ENCODE peak calls at places on chromosomes 1 and 21, in ten cellular contexts. O, R, B, D, Q, I, M, L, W and S are unnamed samples. For H3K27me3, the result is how much of the 10 kb centered on the place peaks cover.

GRCh38 chr1:221840511-221841243 is 98.8 kb upstream of the DUSP10 start:
- DNase-seq in B (no peak), L (no peak), W (no peak), R (no peak), I (no peak), Q (peak), D (no peak), M (no peak), O (no peak), S (no peak)

GRCh38 chr1:47859092-47859743 is 138.0 kb downstream of the TRABD2B start:
- DNase-seq in R (no peak), B (no peak), W (no peak), I (no peak), M (no peak), D (no peak), Q (no peak), L (peak), O (no peak), S (peak)

GRCh38 chr1:91569411-91570104 is 68.9 kb downstream of the CDC7 start:
- DNase-seq in O (peak), M (peak), Q (peak), R (peak), B (no peak), W (peak), I (no peak), D (no peak), L (peak), S (peak)

GRCh38 chr1:155022927-155023236 is 10.7 kb downstream of the DCST2 start:
- DNase-seq in L (no peak), I (no peak), R (no peak), O (no peak), W (no peak), M (no peak), Q (no peak), B (no peak), D (no peak), S (peak)

GRCh38 chr1:235329139-235329808 is 904 bp downstream of the GGPS1 start:
- DNase-seq in W (no peak), L (peak), B (peak), O (peak), R (no peak), D (peak), M (no peak), I (peak), Q (no peak), S (peak)

GRCh38 chr1:161313554-161314200 is 504 bp upstream of the SDHC start:
- DNase-seq in B (no peak), L (no peak), I (no peak), Q (no peak), M (no peak), W (no peak), D (no peak), O (no peak), R (no peak), S (no peak)

GRCh38 chr1:151534662-151535278 is 5.3 kb upstream of the TUFT1 start:
- DNase-seq in W (no peak), L (peak), R (peak), I (peak), B (peak), D (peak), O (peak), Q (peak), M (peak), S (peak)

GRCh38 chr1:167219194-167219593 is 1.5 kb upstream of the POU2F1 start:
- DNase-seq in W (no peak), R (no peak), O (no peak), L (no peak), D (no peak), Q (no peak), I (no peak), B (no peak), M (no peak), S (no peak)

GRCh38 chr1:193019442-193020026 is 39.6 kb downstream of the UCHL5 start:
- DNase-seq in M (no peak), W (peak), Q (no peak), I (peak), B (peak), D (no peak), R (peak), O (peak), L (no peak), S (peak)

GRCh38 chr1:77288275-77288674 is 6.5 kb downstream of the AK5 start:
- DNase-seq in R (peak), B (no peak), L (no peak), I (no peak), Q (no peak), O (no peak), D (no peak), W (no peak), M (no peak), S (peak)

GRCh38 chr1:184359909-184360308 is 26.9 kb upstream of the C1orf21 start:
- DNase-seq in Q (no peak), W (no peak), R (no peak), O (no peak), M (no peak), B (no peak), I (no peak), D (no peak), L (no peak), S (no peak)

GRCh38 chr1:183195146-183195571 is 9.1 kb downstream of the LAMC2 start:
- DNase-seq in W (no peak), O (peak), D (no peak), I (no peak), Q (no peak), L (no peak), B (no peak), M (no peak), R (peak), S (peak)

GRCh38 chr1:228039504-228039903 is 32.7 kb downstream of the WNT3A start:
- DNase-seq in B (no peak), R (no peak), D (no peak), M (no peak), Q (no peak), O (no peak), W (no peak), I (no peak), L (no peak), S (no peak)

GRCh38 chr1:242011879-242012674 is 13.2 kb upstream of the MAP1LC3C start:
- DNase-seq in O (peak), B (no peak), L (no peak), Q (no peak), D (no peak), R (no peak), I (peak), W (no peak), M (no peak), S (no peak)

GRCh38 chr1:165629848-165630628 is 996 bp upstream of the MGST3 start:
- DNase-seq in Q (no peak), R (no peak), M (no peak), D (no peak), L (peak), B (no peak), I (peak), W (no peak), O (no peak), S (no peak)

GRCh38 chr1:220879509-220880366 is 495 bp downstream of the HLX start:
- DNase-seq in L (peak), W (no peak), R (peak), O (peak), I (peak), B (peak), M (peak), D (no peak), Q (peak), S (no peak)

GRCh38 chr1:154736840-154737239 is 128.9 kb upstream of the ADAR start:
- DNase-seq in R (no peak), W (peak), Q (no peak), B (no peak), L (no peak), O (peak), M (no peak), I (no peak), D (no peak), S (peak)

GRCh38 chr1:119670898-119671297 is 22.8 kb upstream of the ZNF697 start:
- DNase-seq in D (no peak), I (no peak), Q (no peak), L (no peak), O (no peak), W (no peak), M (no peak), R (no peak), B (no peak), S (no peak)

GRCh38 chr1:233629305-233629935 is 15.5 kb downstream of the KCNK1 start:
- DNase-seq in R (no peak), D (no peak), L (peak), O (no peak), B (no peak), M (no peak), Q (no peak), W (no peak), I (no peak), S (no peak)

GRCh38 chr1:233632436-233632835 is 18.5 kb downstream of the KCNK1 start:
- DNase-seq in R (no peak), I (no peak), D (no peak), L (no peak), O (no peak), Q (no peak), M (no peak), B (no peak), W (no peak), S (no peak)

GRCh38 chr1:233635765-233636502 is 22.0 kb downstream of the KCNK1 start:
- DNase-seq in R (no peak), Q (no peak), B (no peak), O (peak), M (no peak), I (peak), W (no peak), D (no peak), L (peak), S (peak)

GRCh38 chr1:233627823-233628222 is 13.9 kb downstream of the KCNK1 start:
- DNase-seq in L (no peak), Q (no peak), I (no peak), D (no peak), M (no peak), R (no peak), O (no peak), B (no peak), W (no peak), S (peak)

DNA sequence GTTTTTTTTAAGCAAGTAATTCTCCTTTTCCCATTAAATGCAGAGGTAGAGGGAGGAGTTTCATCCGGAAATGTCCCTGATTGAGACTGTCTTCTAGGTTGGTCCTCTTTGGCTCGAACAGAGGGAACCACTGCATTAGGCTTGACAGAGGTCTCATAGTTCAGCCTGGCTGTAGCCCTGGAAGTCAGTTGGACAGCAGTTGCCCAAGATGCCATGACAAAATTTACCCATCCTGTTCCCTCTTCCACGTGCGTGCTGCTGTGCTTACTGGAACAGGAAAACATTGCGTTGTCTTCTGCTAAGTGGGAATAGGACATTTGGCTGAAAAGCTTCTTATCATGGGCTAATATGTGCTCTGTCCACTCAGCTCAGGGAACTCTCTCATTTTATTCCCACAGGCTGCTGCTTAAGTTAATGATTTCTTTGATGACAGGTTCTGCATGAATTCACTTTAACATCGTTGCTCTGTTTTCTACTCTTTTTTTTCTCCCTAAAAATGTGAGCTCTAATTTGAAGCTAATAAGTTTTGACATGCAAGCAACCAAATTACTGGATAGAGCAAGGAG is 18.0 kb downstream of the KCNK1 start:
- DNase-seq in B (no peak), D (no peak), O (no peak), L (no peak), M (no peak), W (no peak), I (no peak), R (no peak), Q (no peak), S (no peak)
- H3K27me3 ChIP-seq in B (under half), D (under half), O (under half), L (under half), M (under half), W (under half), I (under half), R (under half), Q (under half), S (under half)

DNA sequence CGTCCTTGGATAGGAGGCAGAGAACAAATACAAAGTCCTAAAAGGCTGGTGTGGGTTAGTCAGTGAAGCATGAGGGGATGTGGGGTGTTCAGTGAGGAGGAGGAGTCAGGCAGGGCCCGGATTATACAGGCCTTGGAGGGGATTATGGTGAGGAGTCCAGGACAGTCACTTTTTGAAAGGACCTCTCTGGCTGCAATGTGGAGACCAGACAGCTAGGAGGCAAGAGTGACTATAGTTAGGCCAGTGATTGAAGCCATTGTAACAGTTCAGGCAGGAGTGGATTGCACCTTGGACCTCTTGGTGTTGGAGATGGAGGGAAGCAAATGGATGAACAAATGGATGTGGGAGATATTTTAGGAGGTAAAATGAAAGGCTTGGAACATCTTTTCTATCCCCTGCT is 115.8 kb downstream of the C1orf94 start:
- DNase-seq in R (no peak), D (no peak), Q (no peak), L (peak), O (no peak), B (no peak), I (peak), W (no peak), M (no peak), S (no peak)
- TF ChIP-seq CTCF in R (no peak), D (no peak), Q (no peak), L (peak), O (no peak), B (no peak), I (peak), W (peak), M (no peak), S (no peak)

DNA sequence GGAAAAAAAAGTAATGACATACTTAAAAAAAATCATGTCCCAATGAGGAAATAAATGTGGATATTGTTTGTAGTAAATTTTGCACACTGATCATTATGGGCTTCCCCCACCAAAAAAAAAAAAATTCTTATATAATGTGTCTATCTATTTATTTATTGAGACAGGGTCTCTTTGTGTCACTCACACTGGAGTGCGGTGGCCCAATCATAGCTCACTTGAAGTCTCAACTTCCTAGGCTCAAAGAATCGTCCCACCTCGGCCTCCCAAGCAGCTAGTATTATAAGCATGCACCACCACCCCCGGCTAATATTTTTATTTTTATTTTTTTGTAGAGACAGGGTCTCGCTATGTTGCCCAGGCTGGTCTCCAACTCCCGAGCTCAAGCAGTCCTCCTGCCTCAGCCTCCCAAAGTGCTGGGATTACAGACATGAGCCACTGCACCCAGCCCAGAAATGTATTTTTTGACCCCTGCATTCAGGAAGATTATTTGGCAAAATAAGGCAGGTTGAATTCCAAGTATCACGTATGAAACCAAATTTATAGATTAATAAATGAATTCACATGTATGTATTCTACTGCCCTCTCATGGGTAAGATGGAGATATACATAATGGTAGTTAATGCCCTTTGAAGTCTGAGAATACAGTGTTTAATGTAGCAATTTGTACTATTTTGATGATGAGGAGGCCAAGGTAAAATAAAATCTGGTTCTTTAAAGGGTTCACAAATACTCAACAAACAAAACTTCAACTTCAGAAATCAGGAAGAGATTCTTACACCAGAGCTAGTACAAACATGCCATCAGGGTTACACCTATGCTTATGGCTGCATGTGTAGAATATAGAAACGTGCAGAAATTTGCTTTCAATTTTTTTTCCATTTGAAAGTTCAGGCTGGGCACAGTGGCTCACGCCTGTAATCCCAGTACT is 1.4 kb upstream of the DENND2C start:
- DNase-seq in M (no peak), Q (no peak), W (no peak), I (no peak), L (no peak), D (no peak), B (no peak), R (peak), O (peak), S (peak)
- H3K4me3 ChIP-seq in M (peak), Q (peak), W (no peak), I (peak), L (no peak), D (no peak), B (no peak), R (no peak), O (no peak), S (peak)

DNA sequence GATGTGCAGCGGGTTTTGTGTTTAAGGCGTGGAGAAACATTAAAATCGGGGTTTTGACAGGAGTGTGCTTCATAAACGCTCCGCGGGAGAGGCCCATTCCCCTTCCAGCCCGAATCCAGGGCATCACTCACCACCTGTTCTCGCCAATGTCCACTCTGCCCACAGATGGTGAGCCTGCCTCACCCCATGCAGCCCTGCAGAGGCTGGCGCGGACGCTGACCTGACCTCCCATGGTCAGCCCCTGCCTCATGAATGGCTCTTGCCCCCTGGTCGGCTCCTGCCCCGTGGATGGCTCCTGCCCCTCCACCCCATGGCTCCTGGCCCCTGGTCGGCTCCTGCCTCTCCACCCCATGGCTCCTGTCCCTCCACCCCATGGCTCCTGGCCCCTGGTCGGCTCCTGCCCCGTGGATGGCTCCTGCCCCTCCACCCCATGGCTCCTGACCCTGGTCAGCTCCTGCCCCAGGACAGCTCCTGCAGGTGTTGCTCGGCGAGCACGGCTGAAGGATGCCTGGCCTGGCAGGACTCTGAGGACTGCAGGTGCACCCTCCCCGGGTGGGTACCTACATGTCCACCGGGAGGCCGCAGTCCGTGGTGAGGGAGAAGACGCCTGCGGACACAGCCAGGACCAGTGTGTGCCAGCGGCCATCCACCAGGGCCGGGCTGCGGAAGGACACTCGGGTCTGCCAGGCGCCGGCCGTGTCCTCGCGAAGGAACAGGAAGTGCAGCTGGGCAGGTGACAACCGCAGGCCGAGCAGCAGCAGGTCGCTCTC is 6.7 kb downstream of the KRTAP10-1 start:
- DNase-seq in L (peak), R (no peak), Q (no peak), O (no peak), D (no peak), W (no peak), B (peak), I (no peak), M (peak), S (no peak)
- H3K27me3 ChIP-seq in L (under half), R (under half), Q (under half), O (under half), D (under half), W (under half), B (under half), I (under half), M (under half), S (under half)

GRCh38 chr1:92601044-92601443 is 114.3 kb upstream of the GFI1 start:
- DNase-seq in R (no peak), O (no peak), B (no peak), I (no peak), L (no peak), M (no peak), Q (no peak), W (no peak), D (no peak), S (no peak)

GRCh38 chr1:92599184-92599583 is 112.5 kb upstream of the GFI1 start:
- DNase-seq in D (no peak), I (peak), Q (no peak), B (no peak), R (peak), M (no peak), W (peak), O (peak), L (no peak), S (peak)
- TF ChIP-seq CTCF in D (peak), I (no peak), Q (peak), B (no peak), R (peak), M (peak), W (peak), O (peak), L (peak), S (no peak)

DNA sequence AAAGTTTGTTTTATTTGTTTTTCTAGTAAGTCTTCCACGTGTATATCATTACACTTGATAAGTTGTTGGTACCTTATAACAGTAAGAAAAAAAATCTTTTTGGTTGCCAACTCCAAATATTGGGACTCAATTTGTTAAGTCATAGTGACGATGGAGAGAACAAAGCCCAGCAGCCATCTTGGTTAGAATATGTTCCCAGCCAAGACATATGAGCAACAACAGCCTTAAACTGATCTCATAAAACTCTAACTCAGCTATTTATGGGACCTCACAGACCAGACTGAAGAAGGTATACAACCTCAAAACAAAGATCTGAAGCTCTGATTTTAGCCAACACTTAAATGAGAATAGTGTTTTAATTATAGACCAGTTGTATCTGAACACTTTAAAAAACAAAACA is 281.3 kb downstream of the VAV3 start:
- DNase-seq in R (no peak), M (no peak), D (no peak), Q (no peak), L (no peak), O (no peak), I (no peak), B (no peak), W (no peak), S (no peak)
- H3K4me3 ChIP-seq in R (no peak), M (no peak), D (no peak), Q (no peak), L (no peak), O (no peak), I (no peak), B (no peak), W (no peak), S (no peak)

DNA sequence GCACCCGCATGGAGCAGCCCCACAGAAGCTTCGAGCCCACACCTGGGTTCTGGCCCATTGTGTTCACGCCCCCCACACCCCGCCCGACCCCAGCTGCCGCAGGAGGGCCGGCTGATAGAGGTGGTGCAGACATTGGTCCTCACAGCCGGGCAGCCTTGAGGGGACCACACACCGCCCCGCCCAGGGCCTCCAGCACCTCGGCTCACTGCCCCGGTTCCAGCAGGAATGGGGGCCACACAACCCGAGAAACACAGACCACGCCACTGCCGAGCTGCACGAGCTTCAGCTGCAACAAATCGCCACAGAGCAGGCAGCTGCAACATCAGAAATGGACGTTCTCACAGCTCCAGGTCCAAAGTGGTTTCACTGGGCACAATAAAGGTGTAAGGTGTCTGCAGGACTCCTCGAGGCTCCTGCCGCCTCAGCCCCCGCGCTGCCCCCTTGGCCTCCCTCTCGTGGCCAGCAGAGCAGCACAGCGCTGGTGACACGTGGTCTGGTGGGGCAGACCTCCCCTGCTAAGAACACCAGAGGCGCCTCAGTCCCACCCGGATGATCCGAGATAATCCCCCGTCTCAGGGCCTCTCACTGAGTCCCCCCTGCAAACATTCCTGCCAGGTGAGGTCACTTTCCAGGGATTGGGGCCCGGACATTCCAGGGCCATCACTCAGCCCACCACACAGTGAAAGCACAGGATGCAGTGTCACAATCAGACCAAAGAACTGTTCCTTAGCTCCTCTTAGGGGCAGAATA is 62.3 kb upstream of the ADARB1 start:
- DNase-seq in O (peak), R (peak), I (peak), L (peak), W (peak), Q (peak), M (peak), D (no peak), B (peak), S (peak)
- H3K27me3 ChIP-seq in O (under half), R (under half), I (under half), L (under half), W (under half), Q (under half), M (under half), D (under half), B (under half), S (under half)